ENCODE peak calls at places on chromosomes 12 and 14, in nine cellular contexts. One of them, this sample, is unnamed. For H3K4me1 and H3K36me3, the result is how much of the 10 kb centered on the place peaks cover.

GRCh38 chr14:69901113-69901951 is 22.1 kb downstream of the SMOC1 start:
- DNase-seq in IMR-90: peak
- DNase-seq in esophagus muscularis mucosa: no peak
- DNase-seq in thyroid gland: no peak
- DNase-seq in body of pancreas: no peak
- DNase-seq in transverse colon: no peak
- DNase-seq in uterus: no peak
- DNase-seq in esophagus squamous epithelium: no peak
- DNase-seq in K562: no peak
- DNase-seq in this sample: no peak

GRCh38 chr14:103186894-103187586 is 63.8 kb downstream of the TNFAIP2 start:
- DNase-seq in esophagus squamous epithelium: no peak
- DNase-seq in thyroid gland: no peak
- DNase-seq in IMR-90: no peak
- DNase-seq in transverse colon: peak
- DNase-seq in esophagus muscularis mucosa: no peak
- DNase-seq in K562: no peak
- DNase-seq in body of pancreas: peak
- DNase-seq in uterus: no peak
- DNase-seq in this sample: no peak

GRCh38 chr14:94681300-94682060 is 69.3 kb downstream of the SERPINA3 start:
- DNase-seq in body of pancreas: peak
- DNase-seq in transverse colon: peak
- DNase-seq in thyroid gland: no peak
- DNase-seq in esophagus muscularis mucosa: no peak
- DNase-seq in IMR-90: peak
- DNase-seq in uterus: no peak
- DNase-seq in K562: peak
- DNase-seq in esophagus squamous epithelium: no peak
- DNase-seq in this sample: no peak

GRCh38 chr12:131113562-131113961 is 159.9 kb downstream of the ADGRD1 start:
- DNase-seq in thyroid gland: peak
- DNase-seq in body of pancreas: no peak
- DNase-seq in uterus: no peak
- DNase-seq in esophagus muscularis mucosa: no peak
- DNase-seq in esophagus squamous epithelium: no peak
- DNase-seq in transverse colon: no peak
- DNase-seq in IMR-90: no peak
- DNase-seq in K562: no peak
- DNase-seq in this sample: no peak

GRCh38 chr12:105428793-105429192 is 98.3 kb downstream of the C12orf75 start:
- DNase-seq in K562: no peak
- DNase-seq in transverse colon: no peak
- DNase-seq in esophagus muscularis mucosa: no peak
- DNase-seq in thyroid gland: no peak
- DNase-seq in body of pancreas: no peak
- DNase-seq in IMR-90: no peak
- DNase-seq in esophagus squamous epithelium: no peak
- DNase-seq in uterus: no peak
- DNase-seq in this sample: no peak

GRCh38 chr14:77088219-77088618 is 9.8 kb upstream of the CIPC start:
- DNase-seq in thyroid gland: peak
- DNase-seq in transverse colon: peak
- DNase-seq in body of pancreas: peak
- DNase-seq in esophagus squamous epithelium: no peak
- DNase-seq in esophagus muscularis mucosa: no peak
- DNase-seq in IMR-90: no peak
- DNase-seq in K562: no peak
- DNase-seq in uterus: no peak
- DNase-seq in this sample: no peak

GRCh38 chr12:44589697-44590096 is 286.4 kb downstream of the NELL2 start:
- DNase-seq in thyroid gland: no peak
- DNase-seq in transverse colon: no peak
- DNase-seq in K562: no peak
- DNase-seq in esophagus squamous epithelium: no peak
- DNase-seq in IMR-90: no peak
- DNase-seq in esophagus muscularis mucosa: no peak
- DNase-seq in body of pancreas: no peak
- DNase-seq in uterus: no peak
- DNase-seq in this sample: no peak

GRCh38 chr14:96905825-96906224 is 108.6 kb downstream of the VRK1 start:
- DNase-seq in body of pancreas: no peak
- DNase-seq in esophagus muscularis mucosa: no peak
- DNase-seq in transverse colon: no peak
- DNase-seq in uterus: no peak
- DNase-seq in thyroid gland: no peak
- DNase-seq in IMR-90: no peak
- DNase-seq in K562: no peak
- DNase-seq in esophagus squamous epithelium: no peak
- DNase-seq in this sample: no peak

GRCh38 chr12:67651380-67651695 is 2.8 kb downstream of the DYRK2 start:
- DNase-seq in K562: no peak
- DNase-seq in thyroid gland: no peak
- DNase-seq in uterus: no peak
- DNase-seq in body of pancreas: no peak
- DNase-seq in esophagus squamous epithelium: no peak
- DNase-seq in esophagus muscularis mucosa: no peak
- DNase-seq in IMR-90: peak
- DNase-seq in transverse colon: peak
- DNase-seq in this sample: no peak

GRCh38 chr14:73180385-73180805 is 44.1 kb downstream of the PSEN1 start:
- DNase-seq in esophagus muscularis mucosa: no peak
- DNase-seq in esophagus squamous epithelium: no peak
- DNase-seq in uterus: peak
- DNase-seq in K562: no peak
- DNase-seq in body of pancreas: no peak
- DNase-seq in transverse colon: no peak
- DNase-seq in thyroid gland: no peak
- DNase-seq in IMR-90: peak
- DNase-seq in this sample: no peak

GRCh38 chr12:5015711-5016492 is 27.8 kb upstream of the KCNA5 start:
- DNase-seq in K562: no peak
- DNase-seq in esophagus muscularis mucosa: no peak
- DNase-seq in IMR-90: no peak
- DNase-seq in uterus: no peak
- DNase-seq in esophagus squamous epithelium: no peak
- DNase-seq in thyroid gland: no peak
- DNase-seq in body of pancreas: no peak
- DNase-seq in transverse colon: no peak
- DNase-seq in this sample: no peak

GRCh38 chr12:27818421-27818918 is 38.4 kb upstream of the MANSC4 start:
- DNase-seq in IMR-90: peak
- DNase-seq in esophagus muscularis mucosa: no peak
- DNase-seq in body of pancreas: peak
- DNase-seq in K562: no peak
- DNase-seq in transverse colon: no peak
- DNase-seq in esophagus squamous epithelium: no peak
- DNase-seq in uterus: peak
- DNase-seq in thyroid gland: no peak
- DNase-seq in this sample: no peak

GRCh38 chr14:101602466-101602840 is 41.2 kb downstream of the DIO3 start:
- DNase-seq in transverse colon: peak
- DNase-seq in esophagus muscularis mucosa: no peak
- DNase-seq in IMR-90: no peak
- DNase-seq in esophagus squamous epithelium: no peak
- DNase-seq in uterus: no peak
- DNase-seq in body of pancreas: no peak
- DNase-seq in K562: no peak
- DNase-seq in thyroid gland: no peak
- DNase-seq in this sample: no peak

GRCh38 chr12:2267624-2268477 is 215.1 kb downstream of the CACNA1C start:
- DNase-seq in uterus: no peak
- DNase-seq in esophagus squamous epithelium: no peak
- DNase-seq in K562: no peak
- DNase-seq in thyroid gland: no peak
- DNase-seq in esophagus muscularis mucosa: no peak
- DNase-seq in body of pancreas: no peak
- DNase-seq in IMR-90: peak
- DNase-seq in transverse colon: no peak
- DNase-seq in this sample: no peak

GRCh38 chr14:90985601-90986242 is 74.7 kb downstream of the RPS6KA5 start:
- DNase-seq in K562: no peak
- DNase-seq in uterus: no peak
- DNase-seq in thyroid gland: no peak
- DNase-seq in body of pancreas: no peak
- DNase-seq in IMR-90: no peak
- DNase-seq in esophagus squamous epithelium: no peak
- DNase-seq in transverse colon: no peak
- DNase-seq in esophagus muscularis mucosa: no peak
- DNase-seq in this sample: no peak

GRCh38 chr12:18250313-18250916 is 10.9 kb upstream of the PIK3C2G start:
- DNase-seq in IMR-90: peak
- DNase-seq in esophagus squamous epithelium: no peak
- DNase-seq in K562: no peak
- DNase-seq in esophagus muscularis mucosa: no peak
- DNase-seq in uterus: peak
- DNase-seq in transverse colon: no peak
- DNase-seq in thyroid gland: no peak
- DNase-seq in body of pancreas: no peak
- DNase-seq in this sample: no peak

GRCh38 chr14:77426396-77426795 is 3.1 kb upstream of the NOXRED1 start:
- DNase-seq in esophagus muscularis mucosa: no peak
- DNase-seq in body of pancreas: no peak
- DNase-seq in K562: no peak
- DNase-seq in esophagus squamous epithelium: no peak
- DNase-seq in IMR-90: no peak
- DNase-seq in thyroid gland: no peak
- DNase-seq in transverse colon: no peak
- DNase-seq in uterus: no peak
- DNase-seq in this sample: no peak

GRCh38 chr14:59406454-59407245 is 58.5 kb downstream of the GPR135 start:
- DNase-seq in uterus: no peak
- DNase-seq in esophagus squamous epithelium: no peak
- DNase-seq in K562: no peak
- DNase-seq in esophagus muscularis mucosa: no peak
- DNase-seq in transverse colon: no peak
- DNase-seq in IMR-90: peak
- DNase-seq in thyroid gland: no peak
- DNase-seq in body of pancreas: no peak
- DNase-seq in this sample: no peak

GRCh38 chr12:2944401-2945047 is 14.7 kb upstream of the TEAD4 start:
- DNase-seq in thyroid gland: peak
- DNase-seq in esophagus muscularis mucosa: no peak
- DNase-seq in K562: peak
- DNase-seq in IMR-90: peak
- DNase-seq in uterus: peak
- DNase-seq in body of pancreas: peak
- DNase-seq in transverse colon: peak
- DNase-seq in esophagus squamous epithelium: no peak
- DNase-seq in this sample: no peak

GRCh38 chr12:11767029-11767724 is 117.7 kb downstream of the ETV6 start:
- DNase-seq in esophagus muscularis mucosa: no peak
- DNase-seq in uterus: no peak
- DNase-seq in thyroid gland: no peak
- DNase-seq in transverse colon: no peak
- DNase-seq in K562: no peak
- DNase-seq in body of pancreas: no peak
- DNase-seq in IMR-90: no peak
- DNase-seq in esophagus squamous epithelium: no peak
- DNase-seq in this sample: no peak
- H3K4me1 ChIP-seq in esophagus muscularis mucosa: half or more
- H3K4me1 ChIP-seq in uterus: under half
- H3K4me1 ChIP-seq in thyroid gland: under half
- H3K4me1 ChIP-seq in transverse colon: half or more
- H3K4me1 ChIP-seq in K562: under half
- H3K4me1 ChIP-seq in body of pancreas: half or more
- H3K4me1 ChIP-seq in IMR-90: under half
- H3K4me1 ChIP-seq in esophagus squamous epithelium: under half
- H3K4me1 ChIP-seq in this sample: under half

GRCh38 chr12:96989916-96990315 is 82.9 kb downstream of the NEDD1 start:
- DNase-seq in IMR-90: no peak
- DNase-seq in transverse colon: no peak
- DNase-seq in thyroid gland: peak
- DNase-seq in esophagus squamous epithelium: no peak
- DNase-seq in body of pancreas: peak
- DNase-seq in K562: peak
- DNase-seq in uterus: no peak
- DNase-seq in esophagus muscularis mucosa: no peak
- DNase-seq in this sample: no peak
- TF ChIP-seq POLR2A in IMR-90: no peak
- TF ChIP-seq POLR2A in transverse colon: no peak
- TF ChIP-seq POLR2A in thyroid gland: no peak
- TF ChIP-seq POLR2A in esophagus squamous epithelium: no peak
- TF ChIP-seq POLR2A in body of pancreas: no peak
- TF ChIP-seq POLR2A in K562: no peak
- TF ChIP-seq POLR2A in uterus: no peak
- TF ChIP-seq POLR2A in esophagus muscularis mucosa: no peak
- TF ChIP-seq POLR2A in this sample: no peak

DNA sequence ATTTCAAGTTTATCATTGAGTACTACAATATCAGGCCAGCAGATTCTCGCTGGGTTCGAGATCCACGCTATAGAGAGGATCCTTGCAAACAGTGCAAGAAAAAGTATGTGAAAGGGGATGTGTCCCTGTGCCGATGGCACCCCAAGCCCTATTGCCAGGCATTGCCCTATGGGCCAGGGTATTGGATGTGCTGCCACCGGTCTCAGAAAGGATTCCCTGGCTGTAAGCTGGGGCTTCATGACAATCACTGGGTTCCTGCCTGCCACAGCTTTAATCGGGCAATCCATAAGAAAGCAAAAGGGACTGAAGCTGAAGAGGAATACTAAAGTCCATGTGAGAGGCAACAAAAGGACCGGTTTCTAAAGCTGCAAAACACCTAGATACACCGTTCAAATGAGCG is 59.4 kb downstream of the ATG14 start:
- DNase-seq in uterus: no peak
- DNase-seq in transverse colon: no peak
- DNase-seq in thyroid gland: no peak
- DNase-seq in IMR-90: no peak
- DNase-seq in esophagus squamous epithelium: no peak
- DNase-seq in esophagus muscularis mucosa: peak
- DNase-seq in K562: no peak
- DNase-seq in body of pancreas: no peak
- DNase-seq in this sample: no peak
- H3K36me3 ChIP-seq in uterus: under half
- H3K36me3 ChIP-seq in transverse colon: under half
- H3K36me3 ChIP-seq in thyroid gland: under half
- H3K36me3 ChIP-seq in IMR-90: under half
- H3K36me3 ChIP-seq in esophagus squamous epithelium: under half
- H3K36me3 ChIP-seq in esophagus muscularis mucosa: under half
- H3K36me3 ChIP-seq in K562: under half
- H3K36me3 ChIP-seq in body of pancreas: under half
- H3K36me3 ChIP-seq in this sample: under half

DNA sequence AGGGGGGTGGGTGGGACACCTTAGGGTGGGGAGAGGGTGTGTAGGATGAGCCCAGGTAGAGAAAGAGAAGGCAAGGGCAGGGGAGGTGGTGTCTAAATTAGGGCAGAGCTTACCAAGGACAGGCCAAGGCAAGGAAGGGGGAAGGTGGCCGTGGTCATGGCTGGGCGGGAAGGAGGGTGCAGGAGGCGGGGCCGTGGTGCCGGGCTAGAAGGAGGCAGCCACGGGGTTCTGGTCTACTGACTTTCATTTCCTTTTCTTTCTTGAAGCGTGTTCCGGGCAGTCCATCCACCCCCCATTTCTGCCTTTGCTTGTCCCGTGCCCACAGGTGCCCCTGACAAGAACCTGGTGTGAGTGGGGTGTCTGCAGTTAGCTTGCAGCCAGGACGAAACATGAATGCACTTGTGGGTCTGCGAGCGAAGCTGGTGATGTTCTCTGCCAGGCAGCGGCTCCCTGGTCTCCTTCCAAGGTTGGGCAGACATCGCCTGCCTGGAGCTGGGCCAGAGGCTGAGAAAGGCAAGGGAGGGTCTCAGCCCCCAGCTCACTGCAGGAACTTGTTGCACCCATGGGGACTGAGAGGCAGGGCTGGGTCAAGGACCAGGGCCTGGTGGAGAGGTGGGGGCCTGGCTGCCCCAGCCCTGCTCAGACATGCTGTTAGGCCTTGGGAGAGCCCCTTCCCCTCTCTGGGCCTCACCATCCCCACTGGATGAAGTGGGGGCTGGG is 58.2 kb downstream of the KIF26A start:
- DNase-seq in esophagus squamous epithelium: no peak
- DNase-seq in transverse colon: no peak
- DNase-seq in thyroid gland: peak
- DNase-seq in K562: no peak
- DNase-seq in body of pancreas: no peak
- DNase-seq in IMR-90: no peak
- DNase-seq in uterus: no peak
- DNase-seq in esophagus muscularis mucosa: no peak
- DNase-seq in this sample: no peak
- H3K4me1 ChIP-seq in esophagus squamous epithelium: under half
- H3K4me1 ChIP-seq in transverse colon: under half
- H3K4me1 ChIP-seq in thyroid gland: under half
- H3K4me1 ChIP-seq in K562: under half
- H3K4me1 ChIP-seq in body of pancreas: under half
- H3K4me1 ChIP-seq in IMR-90: under half
- H3K4me1 ChIP-seq in uterus: under half
- H3K4me1 ChIP-seq in esophagus muscularis mucosa: under half
- H3K4me1 ChIP-seq in this sample: under half

This sample was measured in heart left ventricle.